ENCODE peak calls at places on chromosomes 12 and 14, in eight cellular contexts. One of them, this sample, is unnamed.

GRCh38 chr14:102189858-102190257 is 50.2 kb downstream of the WDR20 start:
- DNase-seq in tibial artery: no peak
- DNase-seq in iris pigment epithelial cell: no peak
- DNase-seq in hypothalamus: no peak
- DNase-seq in activated CD8-positive, alpha-beta memory T cell treated with anti-CD3 and anti-CD28 coated beads for 1 hour: no peak
- DNase-seq in CD8-positive, alpha-beta T cell: no peak
- DNase-seq in NCI-H82: no peak
- DNase-seq in nephron progenitor cell: no peak
- DNase-seq in this sample: no peak

GRCh38 chr12:124336184-124336437 is 41.2 kb downstream of the RFLNA start:
- DNase-seq in tibial artery: no peak
- DNase-seq in iris pigment epithelial cell: no peak
- DNase-seq in hypothalamus: no peak
- DNase-seq in activated CD8-positive, alpha-beta memory T cell treated with anti-CD3 and anti-CD28 coated beads for 1 hour: no peak
- DNase-seq in CD8-positive, alpha-beta T cell: no peak
- DNase-seq in NCI-H82: no peak
- DNase-seq in nephron progenitor cell: no peak
- DNase-seq in this sample: no peak

GRCh38 chr14:34501004-34501580 is 38.4 kb downstream of the EAPP start:
- DNase-seq in tibial artery: no peak
- DNase-seq in iris pigment epithelial cell: peak; percentile 12
- DNase-seq in hypothalamus: no peak
- DNase-seq in activated CD8-positive, alpha-beta memory T cell treated with anti-CD3 and anti-CD28 coated beads for 1 hour: no peak
- DNase-seq in CD8-positive, alpha-beta T cell: no peak
- DNase-seq in NCI-H82: no peak
- DNase-seq in nephron progenitor cell: no peak
- DNase-seq in this sample: no peak

GRCh38 chr12:132812631-132813305 is 15.9 kb downstream of the GOLGA3 start:
- DNase-seq in tibial artery: no peak
- DNase-seq in iris pigment epithelial cell: peak; percentile 84
- DNase-seq in hypothalamus: no peak
- DNase-seq in activated CD8-positive, alpha-beta memory T cell treated with anti-CD3 and anti-CD28 coated beads for 1 hour: no peak
- DNase-seq in CD8-positive, alpha-beta T cell: peak; percentile 35
- DNase-seq in NCI-H82: no peak
- DNase-seq in nephron progenitor cell: no peak
- DNase-seq in this sample: no peak

GRCh38 chr12:29547151-29547561 is 49.7 kb upstream of the OVCH1 start:
- DNase-seq in tibial artery: no peak
- DNase-seq in iris pigment epithelial cell: peak; percentile 80
- DNase-seq in hypothalamus: no peak
- DNase-seq in activated CD8-positive, alpha-beta memory T cell treated with anti-CD3 and anti-CD28 coated beads for 1 hour: no peak
- DNase-seq in CD8-positive, alpha-beta T cell: no peak
- DNase-seq in NCI-H82: no peak
- DNase-seq in nephron progenitor cell: no peak
- DNase-seq in this sample: no peak

GRCh38 chr14:55336161-55336560 is 64.9 kb downstream of the FBXO34 start:
- DNase-seq in tibial artery: no peak
- DNase-seq in iris pigment epithelial cell: peak; percentile 58
- DNase-seq in hypothalamus: no peak
- DNase-seq in activated CD8-positive, alpha-beta memory T cell treated with anti-CD3 and anti-CD28 coated beads for 1 hour: no peak
- DNase-seq in CD8-positive, alpha-beta T cell: no peak
- DNase-seq in NCI-H82: no peak
- DNase-seq in nephron progenitor cell: no peak
- DNase-seq in this sample: peak; percentile 76

GRCh38 chr14:20476795-20477194 is 7.6 kb downstream of the PNP start:
- DNase-seq in tibial artery: no peak
- DNase-seq in iris pigment epithelial cell: no peak
- DNase-seq in hypothalamus: no peak
- DNase-seq in activated CD8-positive, alpha-beta memory T cell treated with anti-CD3 and anti-CD28 coated beads for 1 hour: no peak
- DNase-seq in CD8-positive, alpha-beta T cell: no peak
- DNase-seq in NCI-H82: no peak
- DNase-seq in nephron progenitor cell: no peak
- DNase-seq in this sample: no peak

GRCh38 chr12:130879212-130879686 is 7.4 kb downstream of the RAN start:
- DNase-seq in tibial artery: no peak
- DNase-seq in iris pigment epithelial cell: no peak
- DNase-seq in hypothalamus: no peak
- DNase-seq in activated CD8-positive, alpha-beta memory T cell treated with anti-CD3 and anti-CD28 coated beads for 1 hour: no peak
- DNase-seq in CD8-positive, alpha-beta T cell: no peak
- DNase-seq in NCI-H82: peak; percentile 47
- DNase-seq in nephron progenitor cell: no peak
- DNase-seq in this sample: no peak

GRCh38 chr14:75059642-75060041 is 4.2 kb downstream of the ACYP1 start:
- DNase-seq in tibial artery: no peak
- DNase-seq in iris pigment epithelial cell: peak; percentile 45
- DNase-seq in hypothalamus: no peak
- DNase-seq in activated CD8-positive, alpha-beta memory T cell treated with anti-CD3 and anti-CD28 coated beads for 1 hour: no peak
- DNase-seq in CD8-positive, alpha-beta T cell: no peak
- DNase-seq in NCI-H82: no peak
- DNase-seq in nephron progenitor cell: no peak
- DNase-seq in this sample: no peak

GRCh38 chr12:25962932-25963525 is 4.5 kb downstream of the RASSF8 start:
- DNase-seq in tibial artery: no peak
- DNase-seq in iris pigment epithelial cell: no peak
- DNase-seq in hypothalamus: no peak
- DNase-seq in activated CD8-positive, alpha-beta memory T cell treated with anti-CD3 and anti-CD28 coated beads for 1 hour: no peak
- DNase-seq in CD8-positive, alpha-beta T cell: no peak
- DNase-seq in NCI-H82: no peak
- DNase-seq in nephron progenitor cell: no peak
- DNase-seq in this sample: no peak

GRCh38 chr14:70094631-70095030 is 94.1 kb downstream of the SLC8A3 start:
- DNase-seq in tibial artery: no peak
- DNase-seq in iris pigment epithelial cell: no peak
- DNase-seq in hypothalamus: no peak
- DNase-seq in activated CD8-positive, alpha-beta memory T cell treated with anti-CD3 and anti-CD28 coated beads for 1 hour: no peak
- DNase-seq in CD8-positive, alpha-beta T cell: no peak
- DNase-seq in NCI-H82: no peak
- DNase-seq in nephron progenitor cell: no peak
- DNase-seq in this sample: no peak

GRCh38 chr12:130540376-130540775 is 175.7 kb downstream of the RIMBP2 start:
- DNase-seq in tibial artery: no peak
- DNase-seq in iris pigment epithelial cell: no peak
- DNase-seq in hypothalamus: no peak
- DNase-seq in activated CD8-positive, alpha-beta memory T cell treated with anti-CD3 and anti-CD28 coated beads for 1 hour: no peak
- DNase-seq in CD8-positive, alpha-beta T cell: no peak
- DNase-seq in NCI-H82: no peak
- DNase-seq in nephron progenitor cell: no peak
- DNase-seq in this sample: no peak

GRCh38 chr14:69491226-69491625 is 6.7 kb downstream of the PLEKHD1 start:
- DNase-seq in tibial artery: no peak
- DNase-seq in iris pigment epithelial cell: no peak
- DNase-seq in hypothalamus: no peak
- DNase-seq in activated CD8-positive, alpha-beta memory T cell treated with anti-CD3 and anti-CD28 coated beads for 1 hour: no peak
- DNase-seq in CD8-positive, alpha-beta T cell: no peak
- DNase-seq in NCI-H82: no peak
- DNase-seq in nephron progenitor cell: no peak
- DNase-seq in this sample: no peak

GRCh38 chr12:131784909-131785762 is 43.1 kb upstream of the MMP17 start:
- DNase-seq in tibial artery: no peak
- DNase-seq in iris pigment epithelial cell: no peak
- DNase-seq in hypothalamus: no peak
- DNase-seq in activated CD8-positive, alpha-beta memory T cell treated with anti-CD3 and anti-CD28 coated beads for 1 hour: no peak
- DNase-seq in CD8-positive, alpha-beta T cell: no peak
- DNase-seq in NCI-H82: no peak
- DNase-seq in nephron progenitor cell: peak; percentile 22
- DNase-seq in this sample: no peak

GRCh38 chr14:61542848-61543790 is 152.2 kb upstream of the HIF1A start:
- DNase-seq in tibial artery: peak; percentile 55
- DNase-seq in iris pigment epithelial cell: no peak
- DNase-seq in hypothalamus: peak; percentile 28
- DNase-seq in activated CD8-positive, alpha-beta memory T cell treated with anti-CD3 and anti-CD28 coated beads for 1 hour: no peak
- DNase-seq in CD8-positive, alpha-beta T cell: no peak
- DNase-seq in NCI-H82: no peak
- DNase-seq in nephron progenitor cell: no peak
- DNase-seq in this sample: no peak

GRCh38 chr12:98935847-98936246 is 290.8 kb downstream of the APAF1 start:
- DNase-seq in tibial artery: no peak
- DNase-seq in iris pigment epithelial cell: no peak
- DNase-seq in hypothalamus: no peak
- DNase-seq in activated CD8-positive, alpha-beta memory T cell treated with anti-CD3 and anti-CD28 coated beads for 1 hour: no peak
- DNase-seq in CD8-positive, alpha-beta T cell: no peak
- DNase-seq in NCI-H82: no peak
- DNase-seq in nephron progenitor cell: no peak
- DNase-seq in this sample: no peak

GRCh38 chr12:101925352-101925751 is 48.0 kb downstream of the DRAM1 start:
- DNase-seq in tibial artery: peak; percentile 86
- DNase-seq in iris pigment epithelial cell: peak; percentile 99
- DNase-seq in hypothalamus: no peak
- DNase-seq in activated CD8-positive, alpha-beta memory T cell treated with anti-CD3 and anti-CD28 coated beads for 1 hour: no peak
- DNase-seq in CD8-positive, alpha-beta T cell: no peak
- DNase-seq in NCI-H82: no peak
- DNase-seq in nephron progenitor cell: no peak
- DNase-seq in this sample: no peak

GRCh38 chr12:26627335-26627734 is 205.7 kb downstream of the ITPR2 start:
- DNase-seq in tibial artery: no peak
- DNase-seq in iris pigment epithelial cell: peak; percentile 81
- DNase-seq in hypothalamus: no peak
- DNase-seq in activated CD8-positive, alpha-beta memory T cell treated with anti-CD3 and anti-CD28 coated beads for 1 hour: no peak
- DNase-seq in CD8-positive, alpha-beta T cell: no peak
- DNase-seq in NCI-H82: no peak
- DNase-seq in nephron progenitor cell: no peak
- DNase-seq in this sample: no peak

GRCh38 chr12:120406553-120406952 is 31.4 kb upstream of the COX6A1 start:
- DNase-seq in tibial artery: no peak
- DNase-seq in iris pigment epithelial cell: no peak
- DNase-seq in hypothalamus: no peak
- DNase-seq in activated CD8-positive, alpha-beta memory T cell treated with anti-CD3 and anti-CD28 coated beads for 1 hour: no peak
- DNase-seq in CD8-positive, alpha-beta T cell: no peak
- DNase-seq in NCI-H82: peak; percentile 34
- DNase-seq in nephron progenitor cell: no peak
- DNase-seq in this sample: no peak

GRCh38 chr14:69769623-69770022 is 2.7 kb downstream of the SRSF5 start:
- DNase-seq in tibial artery: no peak
- DNase-seq in iris pigment epithelial cell: no peak
- DNase-seq in hypothalamus: no peak
- DNase-seq in activated CD8-positive, alpha-beta memory T cell treated with anti-CD3 and anti-CD28 coated beads for 1 hour: no peak
- DNase-seq in CD8-positive, alpha-beta T cell: no peak
- DNase-seq in NCI-H82: no peak
- DNase-seq in nephron progenitor cell: no peak
- DNase-seq in this sample: no peak

GRCh38 chr12:116506697-116507064 is 52.5 kb upstream of the MAP1LC3B2 start:
- DNase-seq in tibial artery: no peak
- DNase-seq in iris pigment epithelial cell: no peak
- DNase-seq in hypothalamus: no peak
- DNase-seq in activated CD8-positive, alpha-beta memory T cell treated with anti-CD3 and anti-CD28 coated beads for 1 hour: no peak
- DNase-seq in CD8-positive, alpha-beta T cell: no peak
- DNase-seq in NCI-H82: no peak
- DNase-seq in nephron progenitor cell: no peak
- DNase-seq in this sample: no peak

GRCh38 chr12:109892748-109893147 is 7.3 kb upstream of the TCHP start:
- DNase-seq in tibial artery: no peak
- DNase-seq in iris pigment epithelial cell: no peak
- DNase-seq in hypothalamus: no peak
- DNase-seq in activated CD8-positive, alpha-beta memory T cell treated with anti-CD3 and anti-CD28 coated beads for 1 hour: no peak
- DNase-seq in CD8-positive, alpha-beta T cell: no peak
- DNase-seq in NCI-H82: no peak
- DNase-seq in nephron progenitor cell: no peak
- DNase-seq in this sample: no peak

GRCh38 chr14:105094193-105094907 is 29.1 kb upstream of the GPR132 start:
- DNase-seq in tibial artery: no peak
- DNase-seq in iris pigment epithelial cell: no peak
- DNase-seq in hypothalamus: no peak
- DNase-seq in activated CD8-positive, alpha-beta memory T cell treated with anti-CD3 and anti-CD28 coated beads for 1 hour: no peak
- DNase-seq in CD8-positive, alpha-beta T cell: no peak
- DNase-seq in NCI-H82: no peak
- DNase-seq in nephron progenitor cell: peak; percentile 26
- DNase-seq in this sample: no peak

GRCh38 chr12:105459760-105460325 is 129.4 kb downstream of the C12orf75 start:
- DNase-seq in tibial artery: no peak
- DNase-seq in iris pigment epithelial cell: no peak
- DNase-seq in hypothalamus: no peak
- DNase-seq in activated CD8-positive, alpha-beta memory T cell treated with anti-CD3 and anti-CD28 coated beads for 1 hour: no peak
- DNase-seq in CD8-positive, alpha-beta T cell: no peak
- DNase-seq in NCI-H82: no peak
- DNase-seq in nephron progenitor cell: no peak
- DNase-seq in this sample: no peak

GRCh38 chr14:94355191-94355794 is 32.2 kb upstream of the SERPINA6 start:
- DNase-seq in tibial artery: peak; percentile 73
- DNase-seq in iris pigment epithelial cell: peak; percentile 49
- DNase-seq in hypothalamus: peak; percentile 5
- DNase-seq in activated CD8-positive, alpha-beta memory T cell treated with anti-CD3 and anti-CD28 coated beads for 1 hour: no peak
- DNase-seq in CD8-positive, alpha-beta T cell: no peak
- DNase-seq in NCI-H82: peak; percentile 27
- DNase-seq in nephron progenitor cell: peak; percentile 32
- DNase-seq in this sample: peak; percentile 48

This sample was measured in Calu3.